ENCODE peak calls at places on chromosomes 3 and 15, in nine cellular contexts. E is T-cell; S is activated effector memory CD4-positive, alpha-beta T cell treated with Interleukin-2 at 50 U/mL for 16 hours; T is CD14-positive monocyte; P is stimulated activated CD8-positive, alpha-beta memory T cell treated with anti-CD3 and anti-CD28 coated beads, Interleukin-7, amount 100 ng/mL, for 4 hours; A is HCT116; V is activated CD4-positive, alpha-beta T cell treated with anti-CD3 and anti-CD28 coated beads, Interleukin-2, amount 50 U/mL, for 1 hour; Z is bronchial epithelial cell; Y is T-helper 17 cell. W is an unnamed sample.

GRCh38 chr3:94184781-94185180 is 121.9 kb downstream of the NSUN3 start:
- DNase-seq in E (no peak), S (no peak), T (no peak), V (no peak), Z (peak; percentile 69), Y (no peak), A (no peak), P (no peak), W (no peak)

GRCh38 chr3:30858894-30859389 is 35.5 kb downstream of the GADL1 start:
- DNase-seq in P (no peak), T (no peak), V (no peak), Z (no peak), S (no peak), A (no peak), Y (no peak), E (no peak), W (no peak)

GRCh38 chr15:83170474-83171165 is 37.0 kb downstream of the HDGFL3 start:
- DNase-seq in Z (no peak), T (no peak), A (no peak), E (no peak), P (no peak), Y (no peak), S (no peak), V (no peak), W (no peak)

GRCh38 chr15:47484119-47484518 is 233.2 kb upstream of the SEMA6D start:
- DNase-seq in E (no peak), A (no peak), Z (no peak), Y (no peak), T (no peak), S (no peak), V (no peak), P (no peak), W (no peak)

GRCh38 chr3:111582114-111582461 is 13.1 kb downstream of the ZBED2 start:
- DNase-seq in Z (peak; percentile 94), E (no peak), Y (no peak), P (no peak), A (peak; percentile 63), T (no peak), S (no peak), V (no peak), W (no peak)

GRCh38 chr15:83380026-83380425 is 67.1 kb upstream of the SH3GL3 start:
- DNase-seq in Y (no peak), E (no peak), P (no peak), V (no peak), A (peak; percentile 50), Z (peak; percentile 78), T (no peak), S (no peak), W (no peak)

GRCh38 chr3:59696783-59697182 is 647.0 kb upstream of the CFAP20DC start:
- DNase-seq in S (no peak), A (no peak), E (no peak), Z (no peak), P (no peak), T (no peak), Y (no peak), V (no peak), W (no peak)

GRCh38 chr3:4834403-4834866 is 144.8 kb upstream of the BHLHE40 start:
- DNase-seq in S (peak; percentile 70), P (peak; percentile 75), V (peak; percentile 65), A (no peak), Y (peak; percentile 40), T (no peak), E (peak; percentile 59), Z (no peak), W (no peak)

GRCh38 chr15:57555270-57555669 is 36.4 kb upstream of the MYZAP start:
- DNase-seq in E (no peak), Y (no peak), S (no peak), Z (no peak), T (no peak), V (no peak), A (no peak), P (no peak), W (no peak)

GRCh38 chr3:149245738-149246451 is 24.3 kb upstream of the CP start:
- DNase-seq in Y (no peak), Z (peak; percentile 92), V (no peak), P (no peak), A (no peak), S (no peak), E (no peak), T (no peak), W (peak; percentile 62)

GRCh38 chr3:126464494-126464893 is 11.2 kb downstream of the ZXDC start:
- DNase-seq in T (no peak), S (no peak), Y (no peak), Z (no peak), P (no peak), V (no peak), A (no peak), E (no peak), W (peak; percentile 36)

GRCh38 chr3:168862466-168862865 is 766.7 kb upstream of the GOLIM4 start:
- DNase-seq in T (no peak), Y (no peak), Z (no peak), P (no peak), E (no peak), A (no peak), S (no peak), V (no peak), W (no peak)

GRCh38 chr3:116701070-116701469 is 8.5 kb upstream of the TUSC7 start:
- DNase-seq in E (no peak), Y (no peak), T (no peak), V (no peak), Z (no peak), P (no peak), S (no peak), A (no peak), W (no peak)

GRCh38 chr15:77168211-77168610 is 97.3 kb upstream of the TSPAN3 start:
- DNase-seq in A (no peak), Y (no peak), P (no peak), V (no peak), T (no peak), S (no peak), E (no peak), Z (no peak), W (no peak)

GRCh38 chr15:93118904-93119303 is 29.9 kb upstream of the RGMA start:
- DNase-seq in A (no peak), E (no peak), Z (no peak), Y (no peak), T (no peak), S (no peak), V (no peak), P (no peak), W (no peak)

GRCh38 chr15:66863382-66864085 is 161.5 kb downstream of the SMAD6 start:
- DNase-seq in V (no peak), Y (no peak), A (no peak), Z (no peak), E (no peak), P (no peak), T (no peak), S (no peak), W (no peak)